ENCODE peak calls at places on chromosome 16, in four cellular contexts. One of them, this sample, is unnamed.

GRCh38 chr16:75433732-75434413 is 570 bp upstream of the CFDP1 start:
- DNase-seq in neural progenitor cell: peak; percentile 83
- DNase-seq in body of pancreas: peak; percentile 80
- DNase-seq in HTR-8/SVneo: peak; percentile 81
- DNase-seq in this sample: peak; percentile 80

GRCh38 chr16:1745181-1745899 is 26.0 kb downstream of the NME3 start:
- DNase-seq in neural progenitor cell: no peak
- DNase-seq in body of pancreas: no peak
- DNase-seq in HTR-8/SVneo: peak; percentile 80
- DNase-seq in this sample: no peak

GRCh38 chr16:52617591-52617990 is 70.6 kb upstream of the TOX3 start:
- DNase-seq in neural progenitor cell: no peak
- DNase-seq in body of pancreas: no peak
- DNase-seq in HTR-8/SVneo: no peak
- DNase-seq in this sample: no peak

GRCh38 chr16:31138621-31139578 is 3.4 kb upstream of the PRSS8 start:
- DNase-seq in neural progenitor cell: peak; percentile 17
- DNase-seq in body of pancreas: peak; percentile 94
- DNase-seq in HTR-8/SVneo: peak; percentile 90
- DNase-seq in this sample: peak; percentile 57

GRCh38 chr16:14407786-14408399 is 222.2 kb downstream of the PARN start:
- DNase-seq in neural progenitor cell: no peak
- DNase-seq in body of pancreas: no peak
- DNase-seq in HTR-8/SVneo: no peak
- DNase-seq in this sample: no peak

GRCh38 chr16:72957303-72958277 is 90.3 kb downstream of the ZFHX3 start:
- DNase-seq in neural progenitor cell: no peak
- DNase-seq in body of pancreas: no peak
- DNase-seq in HTR-8/SVneo: no peak
- DNase-seq in this sample: no peak

GRCh38 chr16:14549789-14550153 is 80.3 kb downstream of the PARN start:
- DNase-seq in neural progenitor cell: no peak
- DNase-seq in body of pancreas: peak; percentile 71
- DNase-seq in HTR-8/SVneo: no peak
- DNase-seq in this sample: no peak

GRCh38 chr16:49592507-49593422 is 219.2 kb downstream of the C16orf78 start:
- DNase-seq in neural progenitor cell: peak; percentile 63
- DNase-seq in body of pancreas: peak; percentile 42
- DNase-seq in HTR-8/SVneo: peak; percentile 31
- DNase-seq in this sample: no peak

GRCh38 chr16:56190903-56191806 is at the start of gene GNAO1:
- DNase-seq in neural progenitor cell: peak; percentile 93
- DNase-seq in body of pancreas: peak; percentile 69
- DNase-seq in HTR-8/SVneo: peak; percentile 71
- DNase-seq in this sample: peak; percentile 35

GRCh38 chr16:3655030-3655790 is 719 bp downstream of the DNASE1 start:
- DNase-seq in neural progenitor cell: no peak
- DNase-seq in body of pancreas: peak; percentile 64
- DNase-seq in HTR-8/SVneo: no peak
- DNase-seq in this sample: no peak

GRCh38 chr16:6016530-6017184 is 919.1 kb upstream of the EEF2KMT start:
- DNase-seq in neural progenitor cell: peak; percentile 90
- DNase-seq in body of pancreas: peak; percentile 7
- DNase-seq in HTR-8/SVneo: peak; percentile 4
- DNase-seq in this sample: no peak

This sample was measured in HCEC 1CT.